ENCODE peak calls at places on chromosomes 4 and X, in four cellular contexts. B, R, K and H are unnamed samples.

GRCh38 chr4:182212211-182212761 is 30.9 kb upstream of the TENM3 start:
- DNase-seq in B (no peak), R (no peak), K (no peak), H (no peak)

GRCh38 chrX:150772150-150772970 is 79.2 kb downstream of the MTMR1 start:
- DNase-seq in B (no peak), R (peak), K (peak), H (peak)

GRCh38 chrX:22135994-22136684 is 104.0 kb downstream of the PHEX start:
- DNase-seq in B (peak), R (peak), K (peak), H (peak)

GRCh38 chrX:12973561-12974216 is 1.2 kb upstream of the TMSB4X start:
- DNase-seq in B (no peak), R (no peak), K (peak), H (no peak)

GRCh38 chr4:95129708-95130343 is 372.1 kb downstream of the BMPR1B start:
- DNase-seq in B (peak), R (no peak), K (peak), H (no peak)

GRCh38 chr4:94714761-94715160 is 43.0 kb upstream of the BMPR1B start:
- DNase-seq in B (no peak), R (no peak), K (no peak), H (no peak)

GRCh38 chr4:1808851-1809753 is 16.0 kb downstream of the FGFR3 start:
- DNase-seq in B (no peak), R (no peak), K (no peak), H (no peak)

GRCh38 chr4:169940460-169940859 is 85.7 kb downstream of the MFAP3L start:
- DNase-seq in B (no peak), R (no peak), K (no peak), H (no peak)

GRCh38 chr4:5365071-5366008 is 314.1 kb downstream of the STK32B start:
- DNase-seq in B (peak), R (no peak), K (no peak), H (no peak)

GRCh38 chr4:37531156-37531555 is 155.0 kb downstream of the RELL1 start:
- DNase-seq in B (no peak), R (no peak), K (no peak), H (no peak)

GRCh38 chr4:36226430-36227227 is 17.7 kb downstream of the ARAP2 start:
- DNase-seq in B (no peak), R (no peak), K (no peak), H (no peak)

GRCh38 chr4:159281781-159282180 is 178.9 kb downstream of the RAPGEF2 start:
- DNase-seq in B (no peak), R (no peak), K (no peak), H (no peak)

GRCh38 chr4:137065306-137065705 is 467.0 kb downstream of the PCDH18 start:
- DNase-seq in B (no peak), R (no peak), K (no peak), H (no peak)

GRCh38 chr4:102825261-102826071 is 1.9 kb downstream of the UBE2D3 start:
- DNase-seq in B (no peak), R (no peak), K (peak), H (no peak)

GRCh38 chr4:47519239-47519883 is 34.3 kb downstream of the ATP10D start:
- DNase-seq in B (no peak), R (peak), K (peak), H (peak)

GRCh38 chrX:52363247-52363883 is 5.5 kb upstream of the XAGE2 start:
- DNase-seq in B (no peak), R (no peak), K (no peak), H (no peak)

GRCh38 chrX:43679778-43680177 is 23.7 kb downstream of the MAOA start:
- DNase-seq in B (no peak), R (no peak), K (no peak), H (no peak)

GRCh38 chrX:129718701-129719100 is 20.1 kb upstream of the XPNPEP2 start:
- DNase-seq in B (no peak), R (no peak), K (no peak), H (no peak)

GRCh38 chr4:74932832-74933561 is at the start of gene PARM1:
- DNase-seq in B (peak), R (peak), K (peak), H (peak)

GRCh38 chr4:125140966-125141495 is 173.7 kb upstream of the FAT4 start:
- DNase-seq in B (no peak), R (no peak), K (no peak), H (no peak)

GRCh38 chr4:85861064-85861767 is 386.3 kb downstream of the ARHGAP24 start:
- DNase-seq in B (no peak), R (no peak), K (no peak), H (no peak)

GRCh38 chrX:46573896-46574336 is 351 bp downstream of the CHST7 start:
- DNase-seq in B (no peak), R (peak), K (peak), H (peak)

GRCh38 chr4:100106982-100107381 is 83.3 kb downstream of the DDIT4L start:
- DNase-seq in B (no peak), R (no peak), K (peak), H (no peak)

GRCh38 chrX:154378059-154378798 is 866 bp upstream of the EMD start:
- DNase-seq in B (no peak), R (peak), K (no peak), H (no peak)

GRCh38 chr4:150952167-150952845 is 62.8 kb downstream of the LRBA start:
- DNase-seq in B (no peak), R (no peak), K (no peak), H (no peak)

GRCh38 chr4:60400599-60400998 is 799.5 kb upstream of the ADGRL3 start:
- DNase-seq in B (no peak), R (no peak), K (no peak), H (no peak)

GRCh38 chrX:68646421-68646820 is 1.0 kb upstream of the STARD8 start:
- DNase-seq in B (no peak), R (no peak), K (no peak), H (no peak)

GRCh38 chr4:37522996-37523395 is 163.2 kb downstream of the RELL1 start:
- DNase-seq in B (no peak), R (no peak), K (no peak), H (no peak)

GRCh38 chr4:88780389-88780788 is 82.8 kb upstream of the NAP1L5 start:
- DNase-seq in B (no peak), R (no peak), K (no peak), H (no peak)

GRCh38 chr4:153610623-153611376 is 73.3 kb upstream of the TLR2 start:
- DNase-seq in B (no peak), R (no peak), K (no peak), H (no peak)

GRCh38 chrX:4185086-4185485 is 471.6 kb upstream of the PRKX start:
- DNase-seq in B (no peak), R (no peak), K (no peak), H (no peak)

GRCh38 chr4:73676881-73677323 is 56.7 kb upstream of the RASSF6 start:
- DNase-seq in B (no peak), R (no peak), K (peak), H (no peak)

GRCh38 chrX:39059866-39060265 is 258.6 kb downstream of the MID1IP1 start:
- DNase-seq in B (no peak), R (no peak), K (no peak), H (no peak)

GRCh38 chr4:184475096-184475461 is 729 bp upstream of the IRF2 start:
- DNase-seq in B (no peak), R (peak), K (peak), H (peak)

GRCh38 chr4:39256436-39256835 is 74.1 kb downstream of the WDR19 start:
- DNase-seq in B (peak), R (no peak), K (no peak), H (no peak)

GRCh38 chr4:123599920-123600394 is 203.4 kb downstream of the SPRY1 start:
- DNase-seq in B (peak), R (peak), K (peak), H (peak)

GRCh38 chrX:107135076-107135964 is 16.7 kb upstream of the RBM41 start:
- DNase-seq in B (no peak), R (no peak), K (no peak), H (no peak)

GRCh38 chrX:28639502-28639901 is 52.3 kb downstream of the IL1RAPL1 start:
- DNase-seq in B (no peak), R (no peak), K (no peak), H (no peak)